ENCODE peak calls at places on chromosomes 13 and 19, in nine cellular contexts. U, O, Q, C, W, J, D, A and M are unnamed samples.

GRCh38 chr13:26538363-26539317 is 18.8 kb upstream of the WASF3 start:
- DNase-seq in U (no peak), O (peak), Q (no peak), C (peak), W (no peak), J (no peak), D (no peak), A (peak), M (no peak)

GRCh38 chr19:14337510-14337909 is 43.7 kb upstream of the ADGRE5 start:
- DNase-seq in U (no peak), O (peak), Q (no peak), C (peak), W (no peak), J (no peak), D (no peak), A (no peak), M (peak)

GRCh38 chr19:55546822-55547614 is 1.7 kb upstream of the SBK3 start:
- DNase-seq in U (peak), O (peak), Q (no peak), C (peak), W (peak), J (no peak), D (no peak), A (no peak), M (no peak)

GRCh38 chr13:106522898-106523525 is 12.4 kb downstream of the EFNB2 start:
- DNase-seq in U (peak), O (no peak), Q (no peak), C (peak), W (no peak), J (no peak), D (no peak), A (no peak), M (no peak)

GRCh38 chr19:54024660-54025059 is 33.2 kb downstream of the CACNG6 start:
- DNase-seq in U (no peak), O (no peak), Q (no peak), C (peak), W (no peak), J (no peak), D (no peak), A (no peak), M (no peak)

GRCh38 chr19:16222806-16223205 is 25.1 kb downstream of the AP1M1 start:
- DNase-seq in U (no peak), O (no peak), Q (no peak), C (no peak), W (no peak), J (no peak), D (no peak), A (no peak), M (no peak)

GRCh38 chr19:10471909-10472308 is 31.2 kb downstream of the KEAP1 start:
- DNase-seq in U (peak), O (no peak), Q (peak), C (peak), W (no peak), J (no peak), D (no peak), A (peak), M (no peak)

GRCh38 chr19:39032164-39032918 is at the start of gene FBXO27:
- DNase-seq in U (no peak), O (peak), Q (peak), C (peak), W (no peak), J (no peak), D (no peak), A (peak), M (no peak)

GRCh38 chr13:36530050-36530789 is 97.9 kb downstream of the CCNA1 start:
- DNase-seq in U (peak), O (no peak), Q (no peak), C (peak), W (no peak), J (no peak), D (no peak), A (no peak), M (no peak)

GRCh38 chr13:32212420-32212819 is 102.7 kb downstream of the ZAR1L start:
- DNase-seq in U (peak), O (peak), Q (no peak), C (peak), W (no peak), J (no peak), D (no peak), A (no peak), M (no peak)

GRCh38 chr19:54063350-54064078 is at the start of gene VSTM1:
- DNase-seq in U (no peak), O (no peak), Q (no peak), C (no peak), W (no peak), J (no peak), D (no peak), A (no peak), M (no peak)

GRCh38 chr19:6476155-6476895 is 5.3 kb downstream of the DENND1C start:
- DNase-seq in U (peak), O (peak), Q (peak), C (peak), W (no peak), J (peak), D (peak), A (peak), M (peak)

GRCh38 chr19:10537668-10538067 is 6.0 kb upstream of the ATG4D start:
- DNase-seq in U (no peak), O (no peak), Q (no peak), C (no peak), W (no peak), J (no peak), D (no peak), A (no peak), M (no peak)

GRCh38 chr13:40355126-40355719 is 311.2 kb downstream of the FOXO1 start:
- DNase-seq in U (no peak), O (no peak), Q (no peak), C (no peak), W (no peak), J (no peak), D (no peak), A (no peak), M (no peak)

GRCh38 chr13:75797256-75797655 is 161.1 kb downstream of the LMO7 start:
- DNase-seq in U (no peak), O (no peak), Q (no peak), C (no peak), W (no peak), J (no peak), D (no peak), A (no peak), M (no peak)

GRCh38 chr13:53920916-53921315 is 892.3 kb downstream of the OLFM4 start:
- DNase-seq in U (no peak), O (no peak), Q (no peak), C (no peak), W (no peak), J (no peak), D (no peak), A (no peak), M (peak)

GRCh38 chr19:46766569-46767317 is 20.5 kb upstream of the STRN4 start:
- DNase-seq in U (no peak), O (no peak), Q (peak), C (peak), W (no peak), J (no peak), D (no peak), A (peak), M (peak)